ENCODE peak calls at places on chromosomes 13 and 19, in nine cellular contexts. W is GM18507; M is naive thymus-derived CD4-positive, alpha-beta T cell; J is NCI-H1092; K is stimulated activated CD8-positive, alpha-beta memory T cell treated with anti-CD3 and anti-CD28 coated beads, Interleukin-4, amount 100 ng/mL, for 1 hour; P is stomach; N is stromal cell of bone marrow; Y is NCI-H460; F is DMS79. O is an unnamed sample.

GRCh38 chr13:85230754-85231153 is 568.5 kb downstream of the SLITRK6 start:
- DNase-seq in Y (no peak), K (no peak), P (no peak), J (no peak), N (no peak), F (no peak), M (no peak), W (no peak), O (no peak)

GRCh38 chr19:38715540-38715939 is 28.7 kb downstream of the CAPN12 start:
- DNase-seq in P (peak; percentile 86), J (no peak), K (no peak), F (no peak), M (no peak), Y (no peak), N (no peak), W (no peak), O (peak; percentile 81)

GRCh38 chr13:28658539-28658795 is 463 bp upstream of the POMP start:
- DNase-seq in N (no peak), Y (no peak), F (no peak), W (no peak), P (no peak), J (peak; percentile 20), M (no peak), K (no peak), O (no peak)

GRCh38 chr19:34269968-34270621 is 15.7 kb downstream of the GARRE1 start:
- DNase-seq in J (no peak), P (peak; percentile 40), F (no peak), Y (no peak), K (no peak), W (peak; percentile 37), M (peak; percentile 91), N (no peak), O (peak; percentile 49)

GRCh38 chr19:9934132-9934950 is 2.0 kb downstream of the OLFM2 start:
- DNase-seq in K (peak; percentile 64), P (peak; percentile 68), W (peak; percentile 78), M (peak; percentile 73), J (peak; percentile 7), Y (peak; percentile 64), F (peak; percentile 73), N (no peak), O (peak; percentile 89)

GRCh38 chr13:82661126-82661525 is 1221.1 kb downstream of the SLITRK1 start:
- DNase-seq in N (no peak), W (no peak), P (no peak), Y (no peak), K (no peak), F (no peak), J (no peak), M (no peak), O (no peak)

GRCh38 chr19:49073514-49074378 is 1.2 kb upstream of the KCNA7 start:
- DNase-seq in K (no peak), Y (no peak), J (no peak), P (no peak), N (no peak), M (no peak), F (no peak), W (no peak), O (no peak)

GRCh38 chr19:42066075-42066754 is 3.8 kb downstream of the GRIK5 start:
- DNase-seq in F (no peak), W (no peak), N (no peak), J (no peak), Y (no peak), K (no peak), M (no peak), P (no peak), O (no peak)

GRCh38 chr13:26829716-26830115 is 69.1 kb upstream of the GPR12 start:
- DNase-seq in W (no peak), F (no peak), Y (no peak), P (no peak), K (no peak), J (no peak), M (no peak), N (no peak), O (no peak)